ENCODE peak calls at places on chromosome 6, in four cellular contexts. H, W, D and C are unnamed samples.

GRCh38 chr6:69026243-69026642 is 391.2 kb downstream of the ADGRB3 start:
- DNase-seq in D (no peak), W (no peak), H (no peak), C (no peak)

GRCh38 chr6:74936886-74937285 is 269.0 kb downstream of the COL12A1 start:
- DNase-seq in W (no peak), D (no peak), H (no peak), C (no peak)

GRCh38 chr6:28907394-28907793 is 16.4 kb downstream of the TRIM27 start:
- DNase-seq in H (no peak), W (no peak), D (no peak), C (no peak)

GRCh38 chr6:117306227-117306784 is 40.9 kb downstream of the VGLL2 start:
- DNase-seq in W (no peak), H (no peak), D (no peak), C (no peak)

GRCh38 chr6:112770341-112770740 is 423.2 kb downstream of the RFPL4B start:
- DNase-seq in H (no peak), W (no peak), D (no peak), C (no peak)

GRCh38 chr6:161393839-161394364 is 120.0 kb upstream of the AGPAT4 start:
- DNase-seq in D (no peak), W (no peak), H (no peak), C (peak; percentile 33)

GRCh38 chr6:14068133-14068532 is 49.4 kb upstream of the CD83 start:
- DNase-seq in W (no peak), H (no peak), D (no peak), C (no peak)

GRCh38 chr6:127210725-127211124 is 55.9 kb upstream of the RNF146 start:
- DNase-seq in H (no peak), D (no peak), W (no peak), C (no peak)

GRCh38 chr6:150466196-150466595 is 97.4 kb downstream of the IYD start:
- DNase-seq in H (no peak), W (no peak), D (no peak), C (no peak)

GRCh38 chr6:30238178-30238795 is 25.1 kb upstream of the TRIM26 start:
- DNase-seq in H (no peak), D (no peak), W (no peak), C (no peak)

GRCh38 chr6:137892271-137892708 is 25.2 kb downstream of the TNFAIP3 start:
- DNase-seq in W (no peak), D (no peak), H (no peak), C (no peak)

GRCh38 chr6:35309611-35310264 is 12.1 kb downstream of the DEF6 start:
- DNase-seq in D (no peak), H (no peak), W (no peak), C (no peak)

GRCh38 chr6:74979065-74979766 is 226.6 kb downstream of the COL12A1 start:
- DNase-seq in W (no peak), H (no peak), D (no peak), C (no peak)

GRCh38 chr6:145623231-145623630 is 112.1 kb downstream of the EPM2A start:
- DNase-seq in W (no peak), H (no peak), D (no peak), C (no peak)

GRCh38 chr6:150068786-150069648 is at the start of gene ULBP3:
- DNase-seq in D (peak; percentile 63), W (peak; percentile 61), H (peak; percentile 78), C (peak; percentile 35)

GRCh38 chr6:23533954-23534725 is 591.9 kb upstream of the NRSN1 start:
- DNase-seq in H (no peak), W (no peak), D (no peak), C (no peak)

GRCh38 chr6:10771371-10771894 is 23.8 kb downstream of the TMEM14B start:
- DNase-seq in D (no peak), H (no peak), W (no peak), C (no peak)

GRCh38 chr6:154249499-154250298 is 106.9 kb downstream of the IPCEF1 start:
- DNase-seq in W (no peak), H (no peak), D (no peak), C (peak; percentile 77)

GRCh38 chr6:134908906-134909516 is 40.9 kb downstream of the ALDH8A1 start:
- DNase-seq in D (no peak), W (peak; percentile 33), H (peak; percentile 87), C (no peak)

GRCh38 chr6:12648171-12648570 is 68.4 kb upstream of the PHACTR1 start:
- DNase-seq in H (no peak), W (no peak), D (no peak), C (no peak)

GRCh38 chr6:14984454-14984853 is 261.4 kb upstream of the JARID2 start:
- DNase-seq in H (no peak), D (no peak), W (peak; percentile 22), C (no peak)

GRCh38 chr6:36769161-36769675 is 70.0 kb downstream of the CPNE5 start:
- DNase-seq in D (no peak), W (no peak), H (no peak), C (no peak)

GRCh38 chr6:97312241-97312640 is 29.2 kb upstream of the MMS22L start:
- DNase-seq in W (no peak), H (no peak), D (no peak), C (no peak)

GRCh38 chr6:52547647-52548352 is 29.1 kb downstream of the TRAM2 start:
- DNase-seq in D (no peak), W (no peak), H (no peak), C (no peak)

GRCh38 chr6:36984581-36985383 is 1.2 kb downstream of the MTCH1 start:
- DNase-seq in H (peak; percentile 55), D (peak; percentile 36), W (no peak), C (peak; percentile 46)

GRCh38 chr6:136113736-136114173 is 136.4 kb downstream of the MTFR2 start:
- DNase-seq in W (no peak), H (peak; percentile 55), D (no peak), C (no peak)

GRCh38 chr6:3406362-3406809 is 50.5 kb downstream of the SLC22A23 start:
- DNase-seq in W (no peak), H (no peak), D (no peak), C (no peak)

GRCh38 chr6:3409699-3410384 is 47.0 kb downstream of the SLC22A23 start:
- DNase-seq in H (no peak), W (no peak), D (no peak), C (no peak)

GRCh38 chr6:3406928-3407809 is 49.7 kb downstream of the SLC22A23 start:
- DNase-seq in D (no peak), W (no peak), H (no peak), C (no peak)

GRCh38 chr6:3408665-3409064 is 48.2 kb downstream of the SLC22A23 start:
- DNase-seq in H (no peak), D (no peak), W (no peak), C (no peak)

GRCh38 chr6:3407840-3408239 is 49.0 kb downstream of the SLC22A23 start:
- DNase-seq in W (no peak), H (no peak), D (no peak), C (no peak)
- H3K4me1 ChIP-seq in W (peaks cover 4% of the 10 kb centered on the region), H (no peaks in the 10 kb centered on the region), D (no peaks in the 10 kb centered on the region), C (no peaks in the 10 kb centered on the region)

GRCh38 chr6:156999762-157000161 is 222.6 kb downstream of the ARID1B start:
- DNase-seq in H (no peak), D (no peak), W (no peak), C (no peak)

GRCh38 chr6:156995502-156995901 is 218.3 kb downstream of the ARID1B start:
- DNase-seq in H (no peak), D (no peak), W (no peak), C (no peak)

GRCh38 chr6:157001716-157002115 is 224.5 kb downstream of the ARID1B start:
- DNase-seq in W (no peak), D (no peak), H (no peak), C (no peak)

GRCh38 chr6:156996265-156996664 is 219.1 kb downstream of the ARID1B start:
- DNase-seq in W (no peak), D (no peak), H (no peak), C (no peak)

DNA sequence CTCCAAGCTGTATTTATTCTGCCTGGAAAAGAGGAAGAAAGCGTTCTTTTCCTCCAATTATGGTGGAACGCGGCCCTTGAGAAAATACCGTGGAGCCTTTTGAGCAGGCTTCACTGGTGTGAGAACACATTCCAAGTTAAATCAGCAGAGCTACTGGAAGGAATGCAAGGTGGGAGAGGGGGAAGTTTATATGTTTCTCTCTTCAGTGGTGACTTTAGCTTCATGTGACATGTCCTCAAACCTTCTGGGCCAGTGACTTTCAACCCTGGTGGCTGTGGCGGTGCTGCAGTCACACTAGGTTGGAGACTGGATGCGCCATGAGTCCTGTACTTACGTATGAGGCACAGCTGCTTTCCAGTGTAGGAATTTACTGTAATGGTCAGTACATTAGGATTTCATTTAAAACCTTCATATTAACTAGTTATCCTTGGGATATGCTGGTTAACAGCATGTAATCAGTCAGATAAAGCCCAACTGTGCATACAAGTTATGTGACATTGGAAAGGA is 221.7 kb downstream of the ARID1B start:
- DNase-seq in W (no peak), H (no peak), D (no peak), C (no peak)
- H3K4me1 ChIP-seq in W (no peaks in the 10 kb centered on the region), H (no peaks in the 10 kb centered on the region), D (peaks cover 8% of the 10 kb centered on the region), C (peaks cover 5% of the 10 kb centered on the region)

GRCh38 chr6:3026811-3027626 is 27.3 kb downstream of the NQO2 start:
- DNase-seq in W (no peak), D (no peak), H (no peak), C (peak; percentile 70)
- H3K4me1 ChIP-seq in W (peaks cover 12% of the 10 kb centered on the region), D (peaks cover 47% of the 10 kb centered on the region), H (no peaks in the 10 kb centered on the region), C (peaks cover 38% of the 10 kb centered on the region)

GRCh38 chr6:4510317-4510716 is 265.9 kb upstream of the CDYL start:
- DNase-seq in D (no peak), W (no peak), H (no peak), C (no peak)
- H3K4me1 ChIP-seq in D (no peaks in the 10 kb centered on the region), W (no peaks in the 10 kb centered on the region), H (no peaks in the 10 kb centered on the region), C (no peaks in the 10 kb centered on the region)

DNA sequence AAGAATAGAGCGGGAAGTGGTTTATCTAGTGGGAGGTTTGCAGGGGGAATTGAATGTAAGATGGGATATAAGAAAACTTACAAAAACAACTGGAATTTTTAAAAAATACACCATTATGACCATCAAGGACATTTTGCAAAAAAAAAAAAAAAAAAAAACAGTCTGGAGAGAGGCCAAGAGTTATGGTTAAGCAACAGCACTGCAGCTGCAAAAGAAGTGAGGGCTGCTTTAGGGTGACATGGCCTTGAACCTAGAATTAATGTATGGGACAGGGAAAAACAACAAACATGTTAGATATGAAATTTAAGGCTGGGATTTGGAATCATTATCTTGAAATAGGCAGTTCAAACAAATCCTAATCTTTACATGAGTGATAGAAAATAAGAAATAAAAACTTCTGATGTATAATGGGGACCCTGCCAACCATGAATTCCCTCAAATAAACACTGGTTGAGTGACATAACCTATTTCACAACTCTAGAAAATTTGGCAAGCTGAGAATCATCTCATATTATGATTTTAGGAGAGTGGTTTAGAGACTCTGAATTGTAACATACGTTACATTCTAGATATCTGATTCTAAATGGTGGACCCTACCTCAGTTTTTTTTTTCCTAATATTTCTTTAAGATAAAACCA is 40.1 kb downstream of the PLAGL1 start:
- DNase-seq in H (no peak), D (no peak), W (no peak), C (no peak)
- H3K4me1 ChIP-seq in H (no peaks in the 10 kb centered on the region), D (no peaks in the 10 kb centered on the region), W (no peaks in the 10 kb centered on the region), C (no peaks in the 10 kb centered on the region)

DNA sequence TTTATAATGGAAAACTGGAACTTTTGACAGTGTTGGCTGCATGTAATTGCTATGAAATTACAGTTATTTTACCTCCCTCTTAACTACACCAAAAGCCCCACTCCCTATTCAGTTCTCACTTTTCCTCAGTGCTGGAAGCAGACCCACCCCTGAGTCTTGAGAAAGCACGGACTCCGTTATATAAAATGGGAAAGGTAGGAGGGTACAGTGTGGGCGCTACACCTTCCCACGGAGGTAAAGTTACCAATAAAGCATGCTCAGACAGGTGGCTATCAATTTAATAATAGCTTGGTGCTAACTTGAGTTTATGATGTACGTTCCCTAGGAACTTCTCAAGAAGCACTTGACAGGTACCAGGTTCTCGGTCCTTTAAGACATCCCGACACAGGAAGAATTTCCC is 59.0 kb downstream of the CLIC5 start:
- DNase-seq in H (no peak), D (no peak), W (no peak), C (no peak)
- H3K4me1 ChIP-seq in H (no peaks in the 10 kb centered on the region), D (no peaks in the 10 kb centered on the region), W (no peaks in the 10 kb centered on the region), C (no peaks in the 10 kb centered on the region)

GRCh38 chr6:50824505-50824904 is 5.8 kb downstream of the TFAP2B start:
- DNase-seq in W (no peak), D (no peak), H (no peak), C (no peak)
- H3K4me1 ChIP-seq in W (peaks cover 5% of the 10 kb centered on the region), D (no peaks in the 10 kb centered on the region), H (peaks cover 2% of the 10 kb centered on the region), C (no peaks in the 10 kb centered on the region)